ENCODE peak calls at places on chromosome 22, in ten cellular contexts. O, W, Z, E, X, B, S, Y, U and C are unnamed samples.
A peak's percentile ranks its signal among the peaks of the same experiment; 100 is the strongest.

GRCh38 chr22:50360578-50360977 is 17.5 kb downstream of the PPP6R2 start:
- DNase-seq in O (no peak), W (peak; percentile 97), Z (no peak), E (no peak), X (no peak), B (no peak), S (no peak), Y (no peak), U (no peak), C (no peak)

GRCh38 chr22:23438216-23438615 is 141.9 kb downstream of the IGLL1 start:
- DNase-seq in O (no peak), W (no peak), Z (no peak), E (no peak), X (no peak), B (no peak), S (no peak), Y (no peak), U (no peak), C (no peak)

GRCh38 chr22:20412474-20413216 is 18.7 kb downstream of the ZNF74 start:
- DNase-seq in O (no peak), W (no peak), Z (no peak), E (no peak), X (no peak), B (no peak), S (no peak), Y (no peak), U (no peak), C (no peak)

GRCh38 chr22:44702479-44703219 is 645 bp downstream of the PRR5 start:
- DNase-seq in O (no peak), W (no peak), Z (no peak), E (no peak), X (peak; percentile 15), B (no peak), S (no peak), Y (no peak), U (no peak), C (peak; percentile 28)

GRCh38 chr22:22357024-22357868 is 112.7 kb downstream of the VPREB1 start:
- DNase-seq in O (peak; percentile 64), W (peak; percentile 63), Z (peak; percentile 69), E (peak; percentile 38), X (peak; percentile 74), B (peak; percentile 64), S (peak; percentile 45), Y (peak; percentile 63), U (peak; percentile 66), C (peak; percentile 65)

GRCh38 chr22:21587803-21588611 is 20.5 kb downstream of the UBE2L3 start:
- DNase-seq in O (no peak), W (peak; percentile 36), Z (no peak), E (no peak), X (no peak), B (peak; percentile 39), S (no peak), Y (no peak), U (no peak), C (peak; percentile 11)

GRCh38 chr22:24540470-24540869 is 14.5 kb downstream of the GUCD1 start:
- DNase-seq in O (no peak), W (peak; percentile 26), Z (no peak), E (no peak), X (no peak), B (no peak), S (no peak), Y (no peak), U (no peak), C (no peak)

GRCh38 chr22:39634530-39635399 is 64.2 kb downstream of the CACNA1I start:
- DNase-seq in O (no peak), W (no peak), Z (no peak), E (no peak), X (peak; percentile 94), B (no peak), S (no peak), Y (no peak), U (peak; percentile 75), C (no peak)

GRCh38 chr22:23495614-23496444 is 84.3 kb downstream of the IGLL1 start:
- DNase-seq in O (no peak), W (no peak), Z (no peak), E (no peak), X (no peak), B (no peak), S (no peak), Y (no peak), U (no peak), C (no peak)

GRCh38 chr22:45107671-45108070 is 56.1 kb upstream of the NUP50 start:
- DNase-seq in O (no peak), W (no peak), Z (no peak), E (no peak), X (no peak), B (no peak), S (no peak), Y (no peak), U (no peak), C (no peak)

GRCh38 chr22:19239464-19239863 is 52.1 kb downstream of the CLTCL1 start:
- DNase-seq in O (no peak), W (no peak), Z (no peak), E (peak; percentile 9), X (no peak), B (peak; percentile 15), S (no peak), Y (peak; percentile 55), U (no peak), C (no peak)

GRCh38 chr22:45319319-45319675 is 9.6 kb downstream of the FAM118A start:
- DNase-seq in O (no peak), W (no peak), Z (no peak), E (no peak), X (no peak), B (no peak), S (no peak), Y (no peak), U (no peak), C (no peak)

GRCh38 chr22:26893034-26893710 is 235.8 kb downstream of the MIAT start:
- DNase-seq in O (no peak), W (no peak), Z (no peak), E (no peak), X (no peak), B (no peak), S (no peak), Y (no peak), U (no peak), C (no peak)

GRCh38 chr22:47294571-47294970 is 532.1 kb downstream of the TBC1D22A start:
- DNase-seq in O (no peak), W (no peak), Z (no peak), E (no peak), X (no peak), B (no peak), S (no peak), Y (no peak), U (no peak), C (no peak)

GRCh38 chr22:38832005-38832978 is 11.5 kb downstream of the NPTXR start:
- DNase-seq in O (no peak), W (peak; percentile 52), Z (no peak), E (no peak), X (no peak), B (peak; percentile 5), S (no peak), Y (no peak), U (no peak), C (no peak)

GRCh38 chr22:44730490-44731356 is 21.7 kb upstream of the ARHGAP8 start:
- DNase-seq in O (no peak), W (no peak), Z (no peak), E (no peak), X (no peak), B (no peak), S (no peak), Y (no peak), U (no peak), C (no peak)

GRCh38 chr22:48489551-48490512 is 1337.8 kb downstream of the BRD1 start:
- DNase-seq in O (no peak), W (no peak), Z (no peak), E (no peak), X (no peak), B (no peak), S (no peak), Y (peak; percentile 71), U (no peak), C (no peak)

GRCh38 chr22:34255042-34255441 is 334.8 kb upstream of the LARGE1 start:
- DNase-seq in O (no peak), W (no peak), Z (no peak), E (no peak), X (no peak), B (no peak), S (no peak), Y (no peak), U (no peak), C (no peak)

GRCh38 chr22:22169923-22170322 is 74.7 kb upstream of the VPREB1 start:
- DNase-seq in O (no peak), W (no peak), Z (no peak), E (no peak), X (no peak), B (no peak), S (no peak), Y (no peak), U (no peak), C (no peak)

GRCh38 chr22:23315341-23315917 is 135.1 kb downstream of the BCR start:
- DNase-seq in O (peak; percentile 36), W (peak; percentile 73), Z (peak; percentile 43), E (peak; percentile 20), X (peak; percentile 35), B (peak; percentile 4), S (peak; percentile 45), Y (no peak), U (peak; percentile 75), C (peak; percentile 49)